ENCODE peak calls at places on chromosomes 12 and 14, in six cellular contexts. E is IMR-90, G is H1, C is mesendoderm, H is trophoblast cell, N is mesenchymal stem cell. I is an unnamed sample.
A peak's percentile ranks its signal among the peaks of the same experiment; 100 is the strongest.

GRCh38 chr12:69534389-69534822 is 50.9 kb upstream of the CCT2 start:
- DNase-seq in G (no peak), H (peak; percentile 92), E (peak; percentile 100), N (peak; percentile 100), C (peak; percentile 99), I (peak; percentile 75)

GRCh38 chr14:57009585-57010515 is 199.6 kb upstream of the OTX2 start:
- DNase-seq in H (no peak), C (peak; percentile 4), G (no peak), N (no peak), E (no peak), I (no peak)

GRCh38 chr14:32370720-32371119 is 41.6 kb downstream of the AKAP6 start:
- DNase-seq in N (peak; percentile 79), C (no peak), H (no peak), G (no peak), E (peak; percentile 89), I (no peak)

GRCh38 chr12:27344760-27345159 is 12.1 kb downstream of the BMAL2 start:
- DNase-seq in C (no peak), E (peak; percentile 41), N (no peak), G (no peak), H (no peak), I (no peak)

GRCh38 chr12:47744005-47744651 is 14.6 kb downstream of the RAPGEF3 start:
- DNase-seq in C (peak; percentile 85), E (no peak), H (peak; percentile 75), G (peak; percentile 83), N (no peak), I (no peak)

GRCh38 chr12:46221255-46222128 is 47.4 kb downstream of the SLC38A1 start:
- DNase-seq in G (no peak), N (peak; percentile 47), H (no peak), C (peak; percentile 85), E (peak; percentile 55), I (no peak)

GRCh38 chr12:29041621-29042020 is 107.5 kb upstream of the FAR2 start:
- DNase-seq in H (no peak), E (peak; percentile 76), C (no peak), G (no peak), N (peak; percentile 91), I (no peak)

GRCh38 chr12:132584472-132584871 is 25.9 kb downstream of the LRCOL1 start:
- DNase-seq in C (no peak), H (no peak), N (no peak), G (no peak), E (no peak), I (no peak)

GRCh38 chr14:66365388-66365787 is 120.8 kb upstream of the CCDC196 start:
- DNase-seq in H (no peak), C (no peak), N (no peak), G (no peak), E (no peak), I (no peak)

GRCh38 chr12:40001406-40001805 is 104.5 kb downstream of the SLC2A13 start:
- DNase-seq in N (no peak), H (no peak), C (no peak), E (no peak), G (no peak), I (no peak)

GRCh38 chr14:38125484-38125912 is 82.2 kb upstream of the SSTR1 start:
- DNase-seq in G (no peak), E (no peak), C (no peak), N (no peak), H (no peak), I (no peak)

GRCh38 chr12:34295366-34296142 is 273.3 kb downstream of the ALG10 start:
- DNase-seq in N (no peak), C (no peak), E (no peak), H (no peak), G (no peak), I (no peak)

GRCh38 chr14:62280366-62280765 is 518.1 kb downstream of the SNAPC1 start:
- DNase-seq in H (no peak), E (no peak), C (no peak), N (no peak), G (no peak), I (no peak)

GRCh38 chr12:32568241-32568640 is 110.9 kb upstream of the DNM1L start:
- DNase-seq in E (peak; percentile 90), C (peak; percentile 30), G (no peak), N (peak; percentile 85), H (peak; percentile 58), I (no peak)

GRCh38 chr12:20154060-20154459 is 214.3 kb upstream of the PDE3A start:
- DNase-seq in G (no peak), H (no peak), E (peak; percentile 1), N (peak; percentile 52), C (no peak), I (no peak)

GRCh38 chr14:98958048-98959031 is 313.7 kb downstream of the BCL11B start:
- DNase-seq in N (no peak), C (no peak), G (peak; percentile 36), H (no peak), E (no peak), I (no peak)

GRCh38 chr12:50351120-50352043 is 45.0 kb downstream of the FAM186A start:
- DNase-seq in E (no peak), G (no peak), C (no peak), N (no peak), H (no peak), I (no peak)

GRCh38 chr12:12880537-12880936 is 10.8 kb upstream of the GPRC5A start:
- DNase-seq in C (no peak), N (no peak), H (no peak), E (no peak), G (no peak), I (no peak)

GRCh38 chr12:105907982-105908381 is 230.8 kb downstream of the NUAK1 start:
- DNase-seq in N (no peak), E (no peak), G (no peak), H (no peak), C (no peak), I (no peak)

GRCh38 chr12:105911966-105912365 is 226.8 kb downstream of the NUAK1 start:
- DNase-seq in C (no peak), H (no peak), E (no peak), G (no peak), N (no peak), I (no peak)

GRCh38 chr12:105910030-105910429 is 228.7 kb downstream of the NUAK1 start:
- DNase-seq in H (no peak), C (no peak), N (no peak), G (no peak), E (peak; percentile 18), I (no peak)

GRCh38 chr12:105906545-105906944 is 232.2 kb downstream of the NUAK1 start:
- DNase-seq in E (no peak), C (peak; percentile 72), G (no peak), N (no peak), H (no peak), I (no peak)
- H3K4me3 ChIP-seq in E (no peak overlapping the region), C (no peak overlapping the region), G (no peak overlapping the region), N (no peak overlapping the region), H (no peak overlapping the region), I (peak overlapping the region; percentile 22)

DNA sequence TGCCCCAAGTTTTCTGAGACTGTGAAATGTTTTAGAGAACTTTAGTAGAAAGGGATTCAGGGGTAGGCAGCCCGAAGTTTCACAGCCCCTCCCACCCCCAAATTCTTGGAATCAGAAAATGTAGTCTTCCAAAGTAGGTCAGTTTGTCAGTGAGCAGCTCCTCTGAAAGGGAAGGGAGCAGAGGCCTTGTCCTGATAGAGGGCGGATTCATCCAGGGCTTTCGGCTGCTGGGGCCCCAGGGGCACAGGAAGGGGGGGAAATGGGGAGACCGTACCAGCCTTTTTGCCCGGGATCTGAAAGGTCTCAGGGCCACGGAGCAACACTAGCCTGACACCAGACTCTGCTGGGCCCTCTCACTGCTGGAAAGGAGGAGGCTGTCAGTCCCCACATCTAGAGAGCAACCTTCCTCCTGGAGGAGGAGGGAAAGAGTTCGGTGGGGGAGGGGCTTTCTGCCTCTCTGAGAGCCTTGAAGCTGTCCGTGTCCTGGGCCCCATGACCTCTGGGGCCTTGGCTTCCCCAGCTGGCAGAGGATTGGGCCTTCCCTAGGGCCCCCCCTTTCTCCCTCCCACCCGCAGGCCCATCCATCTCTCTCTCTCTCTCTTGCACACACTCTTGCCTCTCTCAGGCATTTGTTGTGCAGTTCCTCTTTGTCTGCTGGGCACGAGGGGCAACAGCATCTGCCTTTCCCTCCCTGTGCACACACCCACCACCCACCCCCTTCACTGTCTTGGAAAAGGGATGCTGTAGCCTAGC is at the start of gene IKZF4:
- DNase-seq in H (no peak), C (peak; percentile 89), G (peak; percentile 81), N (peak; percentile 91), E (peak; percentile 48), I (peak; percentile 76)
- H3K18ac ChIP-seq in H (peak within 1 kb of the TSS; percentile 1), C (peak within 1 kb of the TSS; percentile 3), G (peak within 1 kb of the TSS; percentile 76), N (peak within 1 kb of the TSS; percentile 81), E (peak within 1 kb of the TSS; percentile 37), I (peak within 1 kb of the TSS; percentile 100)

GRCh38 chr12:93080994-93081809 is 152.1 kb upstream of the EEA1 start:
- DNase-seq in G (peak; percentile 51), E (peak; percentile 52), H (no peak), N (peak; percentile 37), C (peak; percentile 94), I (no peak)
- H4K8ac ChIP-seq in G (no peak overlapping the region), E (peak overlapping the region; percentile 73), H (no peak overlapping the region), N (peak overlapping the region; percentile 80), C (no peak overlapping the region), I (no peak overlapping the region)

GRCh38 chr12:122729583-122730214 is 945 bp downstream of the HCAR1 start:
- DNase-seq in H (peak; percentile 86), G (no peak), E (no peak), N (no peak), C (no peak), I (no peak)
- H3K4me3 ChIP-seq in H (no peak overlapping the region), G (no peak overlapping the region), E (no peak overlapping the region), N (no peak overlapping the region), C (no peak overlapping the region), I (no peak overlapping the region)

DNA sequence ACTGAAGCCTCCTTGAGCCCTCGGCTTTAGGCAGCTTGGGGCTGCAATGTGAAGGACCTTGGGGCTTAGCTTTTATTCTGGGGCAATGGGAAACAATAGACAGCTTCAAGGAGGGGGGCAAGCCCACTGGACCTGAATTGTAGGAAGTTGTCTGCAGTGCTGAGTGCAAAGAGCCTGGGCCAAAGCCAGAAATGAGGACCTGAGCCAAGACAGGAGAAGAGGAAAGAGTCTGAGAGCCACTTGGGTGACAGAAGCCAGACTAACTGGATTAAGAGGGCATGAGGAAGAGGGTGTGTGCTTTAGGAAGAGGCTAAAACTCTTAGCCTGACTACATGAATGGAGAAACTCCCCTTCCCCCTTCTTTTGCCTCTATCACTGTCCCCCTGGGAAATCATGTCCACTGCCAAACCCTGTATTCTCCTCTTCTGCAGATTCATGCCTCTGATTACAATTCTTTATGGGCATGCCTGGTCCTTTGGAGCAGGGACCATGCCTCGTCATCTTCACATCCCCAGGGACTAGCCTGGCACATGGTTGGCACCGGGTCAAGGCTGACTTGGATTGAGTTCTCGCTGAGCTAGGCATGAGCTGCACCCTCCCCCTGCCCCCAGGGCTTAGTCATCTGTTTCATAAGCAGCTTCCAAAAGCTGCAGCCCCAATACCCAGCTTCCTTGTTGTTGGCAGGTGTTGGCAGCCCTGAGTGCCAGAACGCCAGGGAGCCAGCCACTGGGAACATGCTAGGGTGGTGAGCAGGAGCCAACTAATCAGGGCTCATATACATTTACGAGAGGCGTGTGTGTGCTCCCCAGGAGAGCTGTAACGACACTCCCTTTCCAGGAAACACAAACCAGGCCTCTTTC is 27.8 kb upstream of the JDP2 start:
- DNase-seq in C (peak; percentile 34), G (no peak), E (no peak), N (no peak), H (no peak), I (no peak)
- H3K18ac ChIP-seq in C (no peak overlapping the region), G (no peak overlapping the region), E (no peak overlapping the region), N (no peak overlapping the region), H (no peak overlapping the region), I (peak overlapping the region; percentile 54)

GRCh38 chr14:97217094-97217885 is 420.1 kb downstream of the VRK1 start:
- DNase-seq in C (peak; percentile 2), N (no peak), H (no peak), E (no peak), G (no peak), I (no peak)
- H4K8ac ChIP-seq in C (no peak overlapping the region), N (no peak overlapping the region), H (no peak overlapping the region), E (no peak overlapping the region), G (no peak overlapping the region), I (no peak overlapping the region)